ENCODE peak calls at places on chromosomes 5 and 9, in six cellular contexts. C, I, G, K, S and O are unnamed samples.

GRCh38 chr9:36191696-36192095 is 975 bp downstream of the CLTA start:
- DNase-seq in G (no peak), S (no peak), I (no peak), K (no peak), C (peak), O (no peak)

GRCh38 chr5:178129296-178129695 is 1.5 kb upstream of the RMND5B start:
- DNase-seq in C (no peak), I (no peak), G (no peak), S (no peak), K (no peak), O (no peak)

GRCh38 chr9:79765466-79765865 is 193.7 kb downstream of the TLE4 start:
- DNase-seq in C (no peak), G (no peak), K (no peak), S (no peak), I (no peak), O (no peak)

GRCh38 chr9:88949961-88950340 is 41.3 kb upstream of the S1PR3 start:
- DNase-seq in S (no peak), K (no peak), G (peak), I (peak), C (peak), O (no peak)

GRCh38 chr5:31133488-31133887 is 60.0 kb upstream of the CDH6 start:
- DNase-seq in G (peak), K (no peak), C (peak), I (peak), S (peak), O (no peak)

GRCh38 chr9:110936719-110937452 is 101.4 kb downstream of the LPAR1 start:
- DNase-seq in K (no peak), S (peak), I (peak), G (no peak), C (peak), O (no peak)

GRCh38 chr9:34498511-34498910 is 24.3 kb downstream of the ENHO start:
- DNase-seq in S (no peak), K (no peak), G (no peak), I (no peak), C (no peak), O (no peak)

GRCh38 chr5:106290841-106291240 is 1379.9 kb downstream of the EFNA5 start:
- DNase-seq in I (peak), G (no peak), C (peak), S (peak), K (no peak), O (no peak)

GRCh38 chr9:5569891-5570290 is 59.0 kb upstream of the RIC1 start:
- DNase-seq in C (no peak), G (no peak), K (no peak), I (no peak), S (no peak), O (no peak)

GRCh38 chr5:6475626-6476312 is 27.1 kb downstream of the UBE2QL1 start:
- DNase-seq in C (no peak), K (peak), S (no peak), I (no peak), G (no peak), O (no peak)

GRCh38 chr9:80382523-80382922 is 810.8 kb downstream of the TLE4 start:
- DNase-seq in C (no peak), I (no peak), G (peak), K (no peak), S (no peak), O (no peak)

GRCh38 chr5:5257761-5258160 is 117.6 kb downstream of the ADAMTS16 start:
- DNase-seq in C (no peak), S (no peak), I (no peak), G (no peak), K (no peak), O (no peak)

GRCh38 chr9:125632321-125633115 is 74.5 kb downstream of the MAPKAP1 start:
- DNase-seq in I (peak), C (peak), G (no peak), S (no peak), K (no peak), O (peak)

GRCh38 chr5:119379929-119380328 is 24.1 kb downstream of the TNFAIP8 start:
- DNase-seq in I (no peak), S (no peak), G (no peak), K (no peak), C (no peak), O (no peak)

GRCh38 chr9:123327697-123328100 is 28.3 kb upstream of the CRB2 start:
- DNase-seq in S (no peak), K (peak), C (no peak), G (no peak), I (peak), O (no peak)

GRCh38 chr5:163658702-163659567 is 153.5 kb downstream of the MAT2B start:
- DNase-seq in S (no peak), G (no peak), K (no peak), C (no peak), I (no peak), O (no peak)

GRCh38 chr9:71691036-71691435 is 77.3 kb downstream of the CEMIP2 start:
- DNase-seq in I (peak), C (no peak), S (no peak), G (no peak), K (no peak), O (no peak)

GRCh38 chr5:76715734-76716455 is at the start of gene F2R:
- DNase-seq in S (peak), K (peak), G (peak), C (peak), I (no peak), O (no peak)

GRCh38 chr9:104738452-104738851 is 9.0 kb upstream of the NIPSNAP3A start:
- DNase-seq in S (no peak), C (no peak), I (no peak), K (no peak), G (no peak), O (no peak)

GRCh38 chr9:86202338-86202882 is 57.0 kb downstream of the C9orf153 start:
- DNase-seq in C (peak), S (peak), I (peak), K (no peak), G (peak), O (no peak)

GRCh38 chr5:33539192-33539591 is 98.4 kb downstream of the TARS1 start:
- DNase-seq in K (no peak), S (no peak), G (no peak), C (no peak), I (no peak), O (no peak)

GRCh38 chr9:103397868-103398600 is 402.9 kb downstream of the CYLC2 start:
- DNase-seq in K (peak), S (no peak), G (peak), I (peak), C (peak), O (peak)

GRCh38 chr9:111630182-111631070 is 708 bp upstream of the DNAJC25 start:
- DNase-seq in K (no peak), I (no peak), G (peak), S (no peak), C (no peak), O (no peak)

GRCh38 chr5:59791602-59792001 is 101.9 kb downstream of the PDE4D start:
- DNase-seq in K (no peak), I (no peak), C (no peak), S (no peak), G (no peak), O (no peak)

GRCh38 chr5:59798862-59799667 is 94.5 kb downstream of the PDE4D start:
- DNase-seq in K (no peak), S (peak), G (no peak), I (peak), C (peak), O (no peak)

GRCh38 chr5:59793000-59793399 is 100.5 kb downstream of the PDE4D start:
- DNase-seq in S (peak), G (peak), I (peak), C (peak), K (no peak), O (peak)

GRCh38 chr5:59791131-59791485 is 102.4 kb downstream of the PDE4D start:
- DNase-seq in S (no peak), K (no peak), I (no peak), C (no peak), G (no peak), O (no peak)

DNA sequence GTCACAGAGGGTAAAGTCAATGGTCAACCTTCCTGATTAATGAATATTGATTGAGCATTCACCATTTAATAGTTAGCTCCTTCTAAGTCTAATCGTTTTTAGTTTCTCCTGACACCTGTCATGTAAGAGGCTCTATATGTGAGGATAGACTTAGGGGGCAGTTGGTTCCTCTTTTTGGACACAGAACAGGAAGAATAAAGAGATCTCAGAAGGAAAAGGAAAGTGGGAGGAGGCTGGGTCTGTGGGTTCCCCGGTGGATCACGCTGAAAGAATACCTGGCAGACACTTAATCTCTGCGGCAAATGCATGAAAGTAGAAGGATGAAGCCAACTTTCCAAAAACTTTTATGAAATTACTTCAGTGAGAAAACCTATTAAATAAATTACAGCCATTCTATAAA is 98.4 kb downstream of the PDE4D start:
- DNase-seq in C (no peak), K (no peak), G (no peak), I (no peak), S (no peak), O (no peak)
- H3K4me3 ChIP-seq in C (no peak), K (no peak), G (no peak), I (no peak), S (no peak), O (no peak)

DNA sequence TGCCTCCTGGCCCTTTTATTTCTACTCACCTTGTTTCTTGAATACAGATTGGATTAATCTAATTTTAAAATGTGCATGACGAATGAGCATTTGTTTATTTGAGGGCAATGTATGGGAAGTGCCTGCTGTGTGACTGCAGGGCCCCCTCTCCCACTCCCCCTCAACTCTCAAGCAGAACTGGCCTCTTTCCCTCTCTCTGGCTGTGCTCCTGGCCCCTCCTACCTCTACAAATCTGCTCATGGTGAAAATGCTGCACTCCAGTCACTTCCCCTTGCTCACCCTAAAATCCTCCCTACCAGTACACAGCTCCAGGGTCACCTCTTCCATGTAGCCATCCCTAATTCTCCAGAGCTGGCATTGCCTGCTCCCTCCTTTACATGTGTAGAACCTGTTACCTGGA is 17.2 kb upstream of the NDST1 start:
- DNase-seq in C (peak), G (no peak), S (no peak), K (no peak), I (no peak), O (no peak)
- H3K4me3 ChIP-seq in C (peak), G (no peak), S (peak), K (no peak), I (no peak), O (no peak)

GRCh38 chr5:150190503-150190973 is 676 bp downstream of the SLC6A7 start:
- DNase-seq in G (no peak), C (no peak), I (no peak), K (no peak), S (no peak), O (no peak)
- H3K4me3 ChIP-seq in G (no peak), C (no peak), I (no peak), K (no peak), S (no peak), O (no peak)

GRCh38 chr5:39055760-39056393 is 18.3 kb downstream of the RICTOR start:
- DNase-seq in I (no peak), G (no peak), K (no peak), C (no peak), S (peak), O (no peak)

GRCh38 chr5:39057745-39058144 is 16.5 kb downstream of the RICTOR start:
- DNase-seq in C (no peak), G (no peak), S (no peak), K (no peak), I (no peak), O (no peak)

GRCh38 chr5:39058984-39059565 is 15.1 kb downstream of the RICTOR start:
- DNase-seq in K (no peak), G (no peak), I (no peak), S (no peak), C (no peak), O (no peak)

GRCh38 chr5:39055027-39055759 is 19.0 kb downstream of the RICTOR start:
- DNase-seq in G (no peak), K (no peak), I (no peak), S (no peak), C (no peak), O (no peak)

GRCh38 chr5:39058178-39058577 is 16.0 kb downstream of the RICTOR start:
- DNase-seq in I (no peak), K (no peak), S (no peak), C (no peak), G (no peak), O (no peak)
- H3K4me3 ChIP-seq in I (no peak), K (peak), S (peak), C (peak), G (no peak), O (no peak)

GRCh38 chr9:83675466-83675865 is 32.3 kb downstream of the UBQLN1 start:
- DNase-seq in S (no peak), K (no peak), I (no peak), C (no peak), G (no peak), O (no peak)
- H3K4me3 ChIP-seq in S (no peak), K (no peak), I (no peak), C (no peak), G (no peak), O (no peak)